ENCODE peak calls at places on chromosomes 16 and 17, in eight cellular contexts. One of them, this sample, is unnamed.

GRCh38 chr16:24848065-24848464 is 2.3 kb downstream of the SLC5A11 start:
- DNase-seq in DMS53: no peak
- DNase-seq in NCI-H510A: no peak
- DNase-seq in neural crest cell: no peak
- DNase-seq in astrocyte of the spinal cord: peak; percentile 67
- DNase-seq in activated T-cell treated with anti-CD3 and anti-CD28 coated beads for 1 hour: no peak
- DNase-seq in choroid plexus epithelial cell: peak; percentile 71
- DNase-seq in activated CD8-positive, alpha-beta memory T cell treated with anti-CD3 and anti-CD28 coated beads, Interleukin-2, amount 50 U/mL, for 48 hours: no peak
- DNase-seq in this sample: peak; percentile 61

GRCh38 chr16:1193143-1193824 is 31.8 kb downstream of the TPSG1 start:
- DNase-seq in choroid plexus epithelial cell: no peak
- DNase-seq in neural crest cell: no peak
- DNase-seq in activated CD8-positive, alpha-beta memory T cell treated with anti-CD3 and anti-CD28 coated beads, Interleukin-2, amount 50 U/mL, for 48 hours: no peak
- DNase-seq in NCI-H510A: no peak
- DNase-seq in activated T-cell treated with anti-CD3 and anti-CD28 coated beads for 1 hour: no peak
- DNase-seq in DMS53: no peak
- DNase-seq in astrocyte of the spinal cord: no peak
- DNase-seq in this sample: no peak

GRCh38 chr17:28828294-28829040 is 14.1 kb downstream of the FAM222B start:
- DNase-seq in activated CD8-positive, alpha-beta memory T cell treated with anti-CD3 and anti-CD28 coated beads, Interleukin-2, amount 50 U/mL, for 48 hours: peak; percentile 36
- DNase-seq in DMS53: no peak
- DNase-seq in choroid plexus epithelial cell: peak; percentile 49
- DNase-seq in neural crest cell: no peak
- DNase-seq in NCI-H510A: no peak
- DNase-seq in astrocyte of the spinal cord: peak; percentile 65
- DNase-seq in activated T-cell treated with anti-CD3 and anti-CD28 coated beads for 1 hour: no peak
- DNase-seq in this sample: no peak

GRCh38 chr17:50508573-50509460 is 578 bp downstream of the MYCBPAP start:
- DNase-seq in NCI-H510A: no peak
- DNase-seq in DMS53: peak; percentile 40
- DNase-seq in activated CD8-positive, alpha-beta memory T cell treated with anti-CD3 and anti-CD28 coated beads, Interleukin-2, amount 50 U/mL, for 48 hours: no peak
- DNase-seq in astrocyte of the spinal cord: no peak
- DNase-seq in activated T-cell treated with anti-CD3 and anti-CD28 coated beads for 1 hour: no peak
- DNase-seq in neural crest cell: no peak
- DNase-seq in choroid plexus epithelial cell: no peak
- DNase-seq in this sample: no peak

GRCh38 chr17:74332763-74333220 is 6.8 kb downstream of the KIF19 start:
- DNase-seq in neural crest cell: no peak
- DNase-seq in activated T-cell treated with anti-CD3 and anti-CD28 coated beads for 1 hour: no peak
- DNase-seq in choroid plexus epithelial cell: no peak
- DNase-seq in astrocyte of the spinal cord: no peak
- DNase-seq in activated CD8-positive, alpha-beta memory T cell treated with anti-CD3 and anti-CD28 coated beads, Interleukin-2, amount 50 U/mL, for 48 hours: no peak
- DNase-seq in DMS53: peak; percentile 99
- DNase-seq in NCI-H510A: peak; percentile 97
- DNase-seq in this sample: no peak

GRCh38 chr16:352547-353403 is at the start of gene AXIN1:
- DNase-seq in choroid plexus epithelial cell: peak; percentile 96
- DNase-seq in activated CD8-positive, alpha-beta memory T cell treated with anti-CD3 and anti-CD28 coated beads, Interleukin-2, amount 50 U/mL, for 48 hours: peak; percentile 100
- DNase-seq in astrocyte of the spinal cord: peak; percentile 91
- DNase-seq in NCI-H510A: peak; percentile 79
- DNase-seq in neural crest cell: peak; percentile 100
- DNase-seq in DMS53: peak; percentile 98
- DNase-seq in activated T-cell treated with anti-CD3 and anti-CD28 coated beads for 1 hour: peak; percentile 100
- DNase-seq in this sample: peak; percentile 88

GRCh38 chr16:11386054-11386680 is 40.9 kb downstream of the RMI2 start:
- DNase-seq in activated T-cell treated with anti-CD3 and anti-CD28 coated beads for 1 hour: no peak
- DNase-seq in NCI-H510A: no peak
- DNase-seq in DMS53: no peak
- DNase-seq in activated CD8-positive, alpha-beta memory T cell treated with anti-CD3 and anti-CD28 coated beads, Interleukin-2, amount 50 U/mL, for 48 hours: no peak
- DNase-seq in neural crest cell: no peak
- DNase-seq in choroid plexus epithelial cell: no peak
- DNase-seq in astrocyte of the spinal cord: no peak
- DNase-seq in this sample: no peak

GRCh38 chr16:88102597-88102996 is 151.4 kb downstream of the BANP start:
- DNase-seq in neural crest cell: no peak
- DNase-seq in NCI-H510A: no peak
- DNase-seq in DMS53: no peak
- DNase-seq in activated CD8-positive, alpha-beta memory T cell treated with anti-CD3 and anti-CD28 coated beads, Interleukin-2, amount 50 U/mL, for 48 hours: no peak
- DNase-seq in choroid plexus epithelial cell: no peak
- DNase-seq in astrocyte of the spinal cord: no peak
- DNase-seq in activated T-cell treated with anti-CD3 and anti-CD28 coated beads for 1 hour: no peak
- DNase-seq in this sample: no peak

GRCh38 chr17:63954402-63955063 is 18.2 kb downstream of the SCN4A start:
- DNase-seq in choroid plexus epithelial cell: no peak
- DNase-seq in DMS53: peak; percentile 59
- DNase-seq in activated CD8-positive, alpha-beta memory T cell treated with anti-CD3 and anti-CD28 coated beads, Interleukin-2, amount 50 U/mL, for 48 hours: no peak
- DNase-seq in neural crest cell: no peak
- DNase-seq in astrocyte of the spinal cord: no peak
- DNase-seq in activated T-cell treated with anti-CD3 and anti-CD28 coated beads for 1 hour: no peak
- DNase-seq in NCI-H510A: peak; percentile 87
- DNase-seq in this sample: no peak

GRCh38 chr16:11682655-11683096 is 14.4 kb downstream of the SNN start:
- DNase-seq in neural crest cell: no peak
- DNase-seq in choroid plexus epithelial cell: peak; percentile 94
- DNase-seq in activated T-cell treated with anti-CD3 and anti-CD28 coated beads for 1 hour: no peak
- DNase-seq in NCI-H510A: no peak
- DNase-seq in astrocyte of the spinal cord: peak; percentile 92
- DNase-seq in activated CD8-positive, alpha-beta memory T cell treated with anti-CD3 and anti-CD28 coated beads, Interleukin-2, amount 50 U/mL, for 48 hours: no peak
- DNase-seq in DMS53: no peak
- DNase-seq in this sample: peak; percentile 32

This sample was measured in dermis blood vessel endothelial cell.